ENCODE peak calls at places on chromosomes 16 and 17, in nine cellular contexts. C is NCI-H2081; I is fibroblast of pulmonary artery; T is HT-29; A is activated naive CD8-positive, alpha-beta T cell treated with anti-CD3 and anti-CD28 coated beads, Interleukin-2, amount 50 U/mL, for 24 hours; S is HT1080; U is NCI-H524 treated with DMSO at 0.1 percent for 48 hours; L is heart left ventricle; G is nucleus accumbens. N is an unnamed sample.

GRCh38 chr17:8048236-8048635 is 9.4 kb downstream of the ALOX15B start:
- DNase-seq in C (no peak), I (no peak), T (no peak), A (no peak), S (no peak), U (no peak), L (no peak), G (no peak), N (peak; percentile 42)

GRCh38 chr16:66849021-66849420 is 4.8 kb downstream of the CA7 start:
- DNase-seq in C (no peak), I (no peak), T (no peak), A (no peak), S (no peak), U (no peak), L (no peak), G (no peak), N (no peak)

GRCh38 chr16:83542491-83542890 is 265.3 kb upstream of the HSBP1 start:
- DNase-seq in C (no peak), I (no peak), T (no peak), A (no peak), S (no peak), U (no peak), L (no peak), G (no peak), N (no peak)

GRCh38 chr17:82348434-82348833 is 10.6 kb upstream of the TEX19 start:
- DNase-seq in C (no peak), I (no peak), T (no peak), A (no peak), S (no peak), U (no peak), L (no peak), G (no peak), N (no peak)

GRCh38 chr16:70770968-70771552 is 29.9 kb downstream of the VAC14 start:
- DNase-seq in C (peak; percentile 35), I (peak; percentile 62), T (peak; percentile 88), A (peak; percentile 70), S (peak; percentile 72), U (no peak), L (peak; percentile 35), G (no peak), N (no peak)

GRCh38 chr16:75264999-75265910 is 13.8 kb upstream of the BCAR1 start:
- DNase-seq in C (no peak), I (no peak), T (peak; percentile 29), A (no peak), S (no peak), U (no peak), L (peak; percentile 65), G (no peak), N (peak; percentile 82)

GRCh38 chr17:29291163-29291752 is 2.7 kb downstream of the NUFIP2 start:
- DNase-seq in C (peak; percentile 47), I (peak; percentile 82), T (peak; percentile 88), A (no peak), S (peak; percentile 71), U (peak; percentile 53), L (no peak), G (no peak), N (no peak)

GRCh38 chr17:50547736-50548083 is 736 bp downstream of the SPATA20 start:
- DNase-seq in C (no peak), I (no peak), T (no peak), A (no peak), S (no peak), U (no peak), L (no peak), G (no peak), N (no peak)

GRCh38 chr17:12603566-12603965 is 62.1 kb upstream of the MYOCD start:
- DNase-seq in C (no peak), I (peak; percentile 6), T (no peak), A (no peak), S (no peak), U (no peak), L (no peak), G (no peak), N (no peak)

GRCh38 chr16:70475054-70475871 is 20.9 kb downstream of the FCSK start:
- DNase-seq in C (no peak), I (no peak), T (no peak), A (no peak), S (no peak), U (no peak), L (no peak), G (no peak), N (no peak)

GRCh38 chr17:83152745-83153611 is 73.6 kb downstream of the METRNL start:
- DNase-seq in C (no peak), I (no peak), T (no peak), A (no peak), S (no peak), U (no peak), L (peak; percentile 64), G (no peak), N (peak; percentile 77)

GRCh38 chr16:53457670-53458069 is 23.4 kb downstream of the RBL2 start:
- DNase-seq in C (no peak), I (no peak), T (peak; percentile 12), A (peak; percentile 56), S (peak; percentile 62), U (no peak), L (no peak), G (no peak), N (no peak)

GRCh38 chr16:70774261-70774660 is 26.7 kb downstream of the VAC14 start:
- DNase-seq in C (no peak), I (no peak), T (no peak), A (no peak), S (no peak), U (no peak), L (no peak), G (no peak), N (no peak)

GRCh38 chr17:17535957-17536356 is 39.8 kb upstream of the RASD1 start:
- DNase-seq in C (peak; percentile 71), I (peak; percentile 21), T (no peak), A (no peak), S (no peak), U (no peak), L (peak; percentile 86), G (no peak), N (peak; percentile 92)

GRCh38 chr17:82600731-82601446 is 47.4 kb downstream of the WDR45B start:
- DNase-seq in C (no peak), I (no peak), T (no peak), A (no peak), S (no peak), U (no peak), L (no peak), G (no peak), N (no peak)

GRCh38 chr17:76940738-76941350 is 72.6 kb downstream of the MGAT5B start:
- DNase-seq in C (peak; percentile 24), I (no peak), T (no peak), A (peak; percentile 11), S (no peak), U (no peak), L (no peak), G (no peak), N (no peak)

GRCh38 chr16:28321700-28322411 is 29.5 kb downstream of the SBK1 start:
- DNase-seq in C (no peak), I (peak; percentile 28), T (peak; percentile 49), A (peak; percentile 71), S (peak; percentile 23), U (no peak), L (no peak), G (no peak), N (no peak)

GRCh38 chr16:46747777-46748651 is at the start of gene MYLK3:
- DNase-seq in C (no peak), I (no peak), T (no peak), A (no peak), S (no peak), U (no peak), L (peak; percentile 76), G (no peak), N (peak; percentile 54)

GRCh38 chr16:68013440-68013839 is 2.3 kb downstream of the DPEP2NB start:
- DNase-seq in C (no peak), I (peak; percentile 40), T (no peak), A (no peak), S (no peak), U (no peak), L (no peak), G (no peak), N (no peak)

N was measured in sigmoid colon.